ENCODE peak calls at places on chromosomes 11 and 22, in four cellular contexts. Q, Y, N and X are unnamed samples.

GRCh38 chr11:20355221-20356219 is 8.0 kb upstream of the HTATIP2 start:
- DNase-seq in Q (no peak), Y (no peak), N (peak; percentile 39), X (no peak)

GRCh38 chr11:89626366-89626765 is 83.7 kb upstream of the TRIM77 start:
- DNase-seq in Q (no peak), Y (no peak), N (no peak), X (no peak)

GRCh38 chr22:26573026-26573662 is 16.8 kb downstream of the TPST2 start:
- DNase-seq in Q (no peak), Y (no peak), N (no peak), X (no peak)

GRCh38 chr11:67265633-67266423 is 445 bp upstream of the GRK2 start:
- DNase-seq in Q (no peak), Y (peak; percentile 82), N (peak; percentile 93), X (no peak)

GRCh38 chr11:70073881-70074371 is 4.2 kb upstream of the ANO1 start:
- DNase-seq in Q (no peak), Y (peak; percentile 62), N (peak; percentile 73), X (no peak)

GRCh38 chr22:23075525-23076216 is 5.4 kb downstream of the GNAZ start:
- DNase-seq in Q (no peak), Y (no peak), N (no peak), X (no peak)

GRCh38 chr11:101010899-101011298 is 118.7 kb downstream of the PGR start:
- DNase-seq in Q (no peak), Y (no peak), N (no peak), X (no peak)

GRCh38 chr11:16860632-16861031 is 122.2 kb downstream of the C11orf58 start:
- DNase-seq in Q (no peak), Y (no peak), N (no peak), X (no peak)

GRCh38 chr11:64745523-64746328 is 1.8 kb upstream of the RASGRP2 start:
- DNase-seq in Q (no peak), Y (peak; percentile 97), N (peak; percentile 87), X (no peak)

GRCh38 chr11:75593337-75593915 is 31.4 kb downstream of the SERPINH1 start:
- DNase-seq in Q (no peak), Y (no peak), N (no peak), X (no peak)

GRCh38 chr11:133403900-133404299 is 128.4 kb downstream of the OPCML start:
- DNase-seq in Q (no peak), Y (no peak), N (no peak), X (no peak)

GRCh38 chr11:135033545-135033944 is 621.5 kb upstream of the B3GAT1 start:
- DNase-seq in Q (no peak), Y (no peak), N (no peak), X (no peak)

GRCh38 chr22:39290724-39291161 is 28.7 kb downstream of the RPL3 start:
- DNase-seq in Q (no peak), Y (no peak), N (no peak), X (no peak)

GRCh38 chr11:4211991-4212390 is 117.4 kb downstream of the RRM1 start:
- DNase-seq in Q (no peak), Y (no peak), N (no peak), X (no peak)

GRCh38 chr11:109783842-109784241 is 309.4 kb upstream of the ZC3H12C start:
- DNase-seq in Q (no peak), Y (no peak), N (no peak), X (no peak)

GRCh38 chr22:19962909-19963806 is 21.5 kb upstream of the TXNRD2 start:
- DNase-seq in Q (no peak), Y (no peak), N (no peak), X (no peak)

GRCh38 chr11:114057147-114057546 is 2.4 kb upstream of the ZBTB16 start:
- DNase-seq in Q (no peak), Y (no peak), N (no peak), X (no peak)

GRCh38 chr22:20154602-20155183 is 3.8 kb upstream of the CCDC188 start:
- DNase-seq in Q (no peak), Y (no peak), N (no peak), X (no peak)

GRCh38 chr11:63573881-63574855 is 11.0 kb upstream of the PLAAT2 start:
- DNase-seq in Q (no peak), Y (no peak), N (peak; percentile 32), X (peak; percentile 72)

DNA sequence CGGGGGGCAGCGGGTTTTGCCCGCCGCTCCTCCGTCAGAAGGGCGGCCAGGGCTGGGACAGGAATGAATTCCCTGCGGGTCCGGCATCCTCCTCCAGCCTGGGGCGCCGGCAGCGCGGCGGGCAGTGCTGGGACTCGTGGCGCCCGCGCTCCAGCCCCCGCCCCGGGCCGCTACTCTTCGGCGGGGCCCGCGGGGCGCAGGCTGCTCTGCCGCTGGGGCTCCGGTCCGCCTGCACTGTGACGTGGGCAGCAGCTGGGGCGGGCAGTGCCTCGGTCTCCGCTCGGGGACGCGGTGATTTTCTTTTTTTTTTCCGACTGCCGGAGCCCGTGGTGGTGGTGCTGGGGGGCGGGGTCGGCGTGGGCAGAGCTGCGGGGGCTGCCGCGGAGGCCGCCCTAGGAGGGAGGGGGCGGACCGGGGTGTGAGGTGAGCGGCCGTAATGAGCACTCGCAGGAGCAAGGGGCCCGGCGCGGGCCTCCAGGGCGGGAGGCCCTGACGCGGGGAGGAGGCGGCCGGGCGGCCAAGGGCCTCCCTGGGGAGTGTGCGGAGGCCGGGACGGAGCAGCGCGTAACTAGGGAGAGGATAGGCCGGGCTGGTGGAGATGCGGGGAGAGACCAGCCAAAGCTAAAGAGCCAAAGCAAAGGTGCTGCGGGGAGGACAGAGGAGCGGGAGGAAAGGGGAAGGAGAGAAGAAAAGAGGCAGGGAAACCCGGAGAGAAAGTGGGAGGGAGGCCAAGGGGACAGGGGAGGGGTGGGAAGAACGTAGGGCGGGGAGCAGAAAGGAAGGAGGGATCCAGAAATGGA is 73.3 kb upstream of the ZBED5 start:
- DNase-seq in Q (no peak), Y (peak; percentile 90), N (peak; percentile 59), X (peak; percentile 49)
- TF ChIP-seq CTCF in Q (no peak), Y (no peak), N (no peak), X (no peak)

DNA sequence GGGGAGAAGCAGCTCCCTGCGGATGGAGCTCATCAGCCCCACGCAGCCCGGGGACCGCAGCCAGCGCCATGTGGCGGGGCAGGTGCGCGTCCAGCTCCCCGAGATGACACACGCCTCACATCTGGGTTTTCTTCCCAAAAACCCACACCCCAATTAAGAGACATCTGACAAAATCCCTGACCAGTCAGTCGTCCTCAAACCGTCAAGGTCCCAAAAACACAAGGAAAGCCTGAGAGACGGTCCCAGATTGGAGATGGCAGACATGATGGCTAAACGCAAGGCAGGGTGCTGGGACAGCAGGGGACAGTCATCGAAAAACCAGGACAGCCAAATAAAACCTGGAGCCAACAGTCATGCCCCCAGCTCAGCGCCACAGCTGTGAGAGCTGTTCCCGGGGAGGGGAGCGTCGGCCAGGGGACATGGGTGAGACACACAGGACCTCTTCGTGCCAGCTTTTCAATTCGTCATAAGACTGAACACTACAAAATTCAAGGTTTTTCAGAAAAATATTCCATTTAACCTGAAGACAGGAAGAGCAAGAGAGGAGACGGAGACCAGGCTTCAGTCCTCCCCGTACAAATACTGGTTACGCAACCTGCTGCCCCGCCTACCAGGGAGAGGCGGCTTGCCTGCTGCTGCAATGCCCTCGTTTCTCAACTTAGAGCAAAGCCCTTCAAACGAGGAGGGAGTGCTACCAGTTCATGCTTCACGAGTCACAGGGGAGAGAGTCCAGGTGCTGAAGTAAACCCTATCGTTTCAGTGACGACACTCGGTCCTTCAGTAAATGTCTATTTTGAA is 10.5 kb downstream of the TOLLIP start:
- DNase-seq in Q (no peak), Y (peak; percentile 90), N (no peak), X (no peak)
- TF ChIP-seq CTCF in Q (no peak), Y (no peak), N (no peak), X (no peak)

DNA sequence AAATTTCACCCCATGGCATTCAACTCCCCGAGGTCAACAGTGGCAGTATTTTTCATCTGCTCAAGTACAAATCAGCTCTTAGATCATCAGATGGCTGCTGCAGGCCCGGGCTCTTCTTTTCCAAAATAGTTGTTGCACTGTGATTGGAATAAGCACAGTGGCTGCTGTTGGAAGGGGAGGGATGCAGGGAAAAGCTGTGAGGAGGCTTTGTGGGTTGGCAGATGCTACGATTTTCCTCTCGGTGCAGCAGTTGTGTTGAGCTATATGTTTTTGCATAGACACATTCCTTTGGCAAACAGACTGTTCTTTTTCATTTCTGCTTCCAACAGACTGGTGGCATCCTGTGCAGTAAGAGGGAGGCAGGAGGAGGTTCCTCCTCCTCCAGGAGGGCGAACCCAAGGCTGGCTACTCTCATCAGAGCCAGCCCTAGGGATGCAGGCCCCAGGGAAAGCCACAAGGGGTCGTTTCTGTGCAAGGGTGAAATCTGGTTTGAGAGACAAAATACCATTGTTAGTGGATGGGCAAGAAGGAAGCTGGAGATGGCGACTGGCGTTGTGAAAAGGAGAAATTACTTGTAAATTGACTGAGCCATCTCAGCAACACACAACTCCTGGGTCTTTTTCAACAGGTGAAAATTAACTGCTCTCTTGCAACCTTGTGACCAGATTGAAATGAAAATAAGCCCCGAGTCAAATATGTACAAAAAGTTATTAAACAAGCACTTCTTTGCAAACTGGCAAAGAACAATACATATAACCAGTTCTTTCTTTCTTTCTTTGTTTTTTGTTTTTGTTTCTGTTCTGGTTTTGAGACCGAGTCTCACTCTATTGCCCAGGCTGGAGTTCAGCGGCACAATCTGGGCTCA is 26.6 kb upstream of the UBASH3B start:
- DNase-seq in Q (no peak), Y (no peak), N (peak; percentile 69), X (peak; percentile 51)
- TF ChIP-seq CTCF in Q (peak; percentile 95), Y (peak; percentile 69), N (peak; percentile 50), X (peak; percentile 98)

GRCh38 chr22:27715078-27715477 is 86.5 kb downstream of the MN1 start:
- DNase-seq in Q (no peak), Y (no peak), N (no peak), X (no peak)
- TF ChIP-seq CTCF in Q (peak; percentile 15), Y (no peak), N (no peak), X (peak; percentile 2)

DNA sequence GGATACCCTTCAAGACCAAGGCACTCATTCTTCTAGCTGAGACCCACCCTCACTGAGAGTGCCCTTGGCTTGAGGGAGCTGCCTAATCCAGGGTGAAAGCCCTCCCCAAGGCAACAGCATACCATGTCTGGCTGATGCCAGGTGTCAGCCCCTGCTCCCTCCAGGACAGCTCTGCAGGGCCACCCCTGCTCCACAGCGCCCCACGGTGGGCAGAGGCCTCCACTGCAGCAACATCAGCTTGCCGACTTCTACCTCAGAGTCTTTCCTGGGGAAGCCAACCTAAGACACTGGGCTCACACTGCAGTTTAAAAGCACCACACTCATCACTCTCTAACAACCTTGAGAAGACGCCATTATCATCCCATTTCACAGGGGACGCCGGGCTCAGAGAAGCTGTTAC is 29.0 kb downstream of the TTLL1 start:
- DNase-seq in Q (no peak), Y (no peak), N (peak; percentile 51), X (no peak)
- TF ChIP-seq CTCF in Q (peak; percentile 76), Y (no peak), N (peak; percentile 50), X (peak; percentile 56)